ENCODE peak calls at places on chromosomes 12 and 14, in nine cellular contexts. M, Q, G, F, D, X, Z, N and Y are unnamed samples.

GRCh38 chr14:68790656-68791077 is 2.2 kb downstream of the ZFP36L1 start:
- DNase-seq in Q (no peak), X (no peak), N (no peak), G (no peak), Z (no peak), M (no peak), D (peak), F (peak), Y (peak)

GRCh38 chr14:102805454-102805891 is 28.2 kb downstream of the TRAF3 start:
- DNase-seq in Q (no peak), D (no peak), M (peak), N (no peak), F (peak), Z (peak), X (no peak), G (no peak), Y (peak)

GRCh38 chr12:92398565-92399309 is 253.1 kb upstream of the BTG1 start:
- DNase-seq in N (no peak), M (no peak), X (no peak), Q (no peak), F (peak), G (no peak), Z (no peak), D (no peak), Y (no peak)

GRCh38 chr14:85531141-85531593 is 1.2 kb downstream of the FLRT2 start:
- DNase-seq in G (no peak), N (no peak), F (no peak), X (peak), Q (peak), M (peak), D (peak), Z (peak), Y (no peak)

GRCh38 chr12:53224268-53224896 is 7.6 kb downstream of the RARG start:
- DNase-seq in N (no peak), Z (no peak), D (peak), M (no peak), X (peak), Q (no peak), F (no peak), G (no peak), Y (peak)

GRCh38 chr14:90970167-90970600 is 90.3 kb downstream of the RPS6KA5 start:
- DNase-seq in F (no peak), Q (no peak), X (peak), D (no peak), Z (no peak), N (no peak), M (peak), G (no peak), Y (peak)

GRCh38 chr12:49720214-49720613 is 13.0 kb upstream of the FMNL3 start:
- DNase-seq in X (no peak), G (no peak), Z (no peak), N (no peak), D (no peak), M (no peak), F (no peak), Q (no peak), Y (peak)

GRCh38 chr12:106863185-106863584 is 88.7 kb downstream of the RIC8B start:
- DNase-seq in G (no peak), F (no peak), M (no peak), Q (no peak), D (no peak), N (no peak), Z (no peak), X (no peak), Y (no peak)

GRCh38 chr12:104793280-104793679 is 164.8 kb downstream of the SLC41A2 start:
- DNase-seq in X (no peak), M (peak), F (no peak), D (no peak), Z (peak), N (no peak), G (no peak), Q (no peak), Y (no peak)

GRCh38 chr12:120366884-120367251 is 2.1 kb downstream of the MSI1 start:
- DNase-seq in D (no peak), F (no peak), M (no peak), N (no peak), X (no peak), Z (no peak), G (no peak), Q (no peak), Y (no peak)

GRCh38 chr14:63986789-63987533 is 134.2 kb downstream of the SYNE2 start:
- DNase-seq in D (no peak), G (no peak), X (peak), Q (no peak), F (no peak), Z (peak), N (no peak), M (peak), Y (peak)